ENCODE peak calls at places on chromosome 7, in seven cellular contexts. Y, Z, H, K, L, V and B are unnamed samples.

GRCh38 chr7:6709808-6710207 is 3.1 kb upstream of the ZNF12 start:
- DNase-seq in Y (no peak), Z (no peak), H (no peak), K (no peak), L (no peak), V (no peak), B (no peak)

GRCh38 chr7:148622887-148623585 is 32.5 kb downstream of the C7orf33 start:
- DNase-seq in Y (no peak), Z (no peak), H (no peak), K (no peak), L (no peak), V (no peak), B (no peak)

GRCh38 chr7:28755255-28755654 is 202.9 kb downstream of the TRIL start:
- DNase-seq in Y (no peak), Z (peak; percentile 63), H (no peak), K (no peak), L (no peak), V (no peak), B (no peak)

GRCh38 chr7:27804139-27804538 is 64.2 kb downstream of the TAX1BP1 start:
- DNase-seq in Y (no peak), Z (no peak), H (no peak), K (no peak), L (no peak), V (no peak), B (no peak)

GRCh38 chr7:130277763-130278643 is 11.3 kb downstream of the CPA2 start:
- DNase-seq in Y (no peak), Z (peak; percentile 69), H (peak; percentile 65), K (peak; percentile 58), L (peak; percentile 22), V (peak; percentile 63), B (peak; percentile 49)

GRCh38 chr7:4500812-4501211 is 181.3 kb upstream of the FOXK1 start:
- DNase-seq in Y (no peak), Z (no peak), H (no peak), K (no peak), L (no peak), V (no peak), B (no peak)

GRCh38 chr7:152335900-152336571 is 99.8 kb downstream of the KMT2C start:
- DNase-seq in Y (no peak), Z (no peak), H (no peak), K (no peak), L (no peak), V (no peak), B (no peak)

GRCh38 chr7:80634505-80634904 is 3.9 kb upstream of the CD36 start:
- DNase-seq in Y (no peak), Z (peak; percentile 93), H (no peak), K (peak; percentile 17), L (no peak), V (no peak), B (no peak)

GRCh38 chr7:102097601-102098161 is 189.0 kb upstream of the SH2B2 start:
- DNase-seq in Y (no peak), Z (peak; percentile 14), H (no peak), K (no peak), L (peak; percentile 45), V (no peak), B (no peak)

GRCh38 chr7:114426824-114427223 is 12.2 kb downstream of the FOXP2 start:
- DNase-seq in Y (no peak), Z (peak; percentile 36), H (no peak), K (peak; percentile 49), L (no peak), V (no peak), B (no peak)

GRCh38 chr7:24870766-24871165 is 109.2 kb downstream of the OSBPL3 start:
- DNase-seq in Y (no peak), Z (no peak), H (no peak), K (no peak), L (no peak), V (no peak), B (no peak)

GRCh38 chr7:107224858-107225257 is 56.1 kb downstream of the HBP1 start:
- DNase-seq in Y (no peak), Z (no peak), H (no peak), K (no peak), L (no peak), V (peak; percentile 41), B (no peak)

GRCh38 chr7:151451626-151452025 is 11.7 kb upstream of the CRYGN start:
- DNase-seq in Y (no peak), Z (no peak), H (peak; percentile 30), K (no peak), L (peak; percentile 5), V (peak; percentile 14), B (no peak)

GRCh38 chr7:33040803-33041516 is 21.6 kb downstream of the NT5C3A start:
- DNase-seq in Y (no peak), Z (peak; percentile 36), H (no peak), K (peak; percentile 13), L (peak; percentile 80), V (no peak), B (peak; percentile 66)

GRCh38 chr7:133936074-133936473 is 191.1 kb upstream of the LRGUK start:
- DNase-seq in Y (no peak), Z (peak; percentile 77), H (no peak), K (peak; percentile 20), L (no peak), V (no peak), B (no peak)

GRCh38 chr7:28065721-28066285 is 114.8 kb downstream of the JAZF1 start:
- DNase-seq in Y (no peak), Z (no peak), H (no peak), K (no peak), L (no peak), V (no peak), B (no peak)

GRCh38 chr7:114722562-114722961 is 199.3 kb upstream of the MDFIC start:
- DNase-seq in Y (no peak), Z (no peak), H (no peak), K (no peak), L (no peak), V (no peak), B (no peak)

GRCh38 chr7:141737118-141737835 is 881 bp upstream of the SSBP1 start:
- DNase-seq in Y (no peak), Z (no peak), H (no peak), K (peak; percentile 26), L (peak; percentile 44), V (peak; percentile 16), B (peak; percentile 30)

GRCh38 chr7:4606776-4607175 is 75.3 kb upstream of the FOXK1 start:
- DNase-seq in Y (no peak), Z (no peak), H (no peak), K (no peak), L (no peak), V (no peak), B (no peak)

GRCh38 chr7:16644624-16644986 is 949 bp downstream of the ANKMY2 start:
- DNase-seq in Y (peak; percentile 76), Z (peak; percentile 47), H (peak; percentile 67), K (no peak), L (peak; percentile 75), V (peak; percentile 46), B (peak; percentile 57)

GRCh38 chr7:107725138-107725740 is 18.7 kb upstream of the CBLL1 start:
- DNase-seq in Y (no peak), Z (peak; percentile 68), H (no peak), K (peak; percentile 77), L (peak; percentile 39), V (peak; percentile 61), B (peak; percentile 53)

GRCh38 chr7:34463830-34464229 is 194.2 kb upstream of the NPSR1 start:
- DNase-seq in Y (no peak), Z (no peak), H (no peak), K (no peak), L (no peak), V (no peak), B (no peak)

GRCh38 chr7:78066599-78066998 is 268.0 kb downstream of the PHTF2 start:
- DNase-seq in Y (no peak), Z (no peak), H (no peak), K (no peak), L (no peak), V (no peak), B (no peak)

DNA sequence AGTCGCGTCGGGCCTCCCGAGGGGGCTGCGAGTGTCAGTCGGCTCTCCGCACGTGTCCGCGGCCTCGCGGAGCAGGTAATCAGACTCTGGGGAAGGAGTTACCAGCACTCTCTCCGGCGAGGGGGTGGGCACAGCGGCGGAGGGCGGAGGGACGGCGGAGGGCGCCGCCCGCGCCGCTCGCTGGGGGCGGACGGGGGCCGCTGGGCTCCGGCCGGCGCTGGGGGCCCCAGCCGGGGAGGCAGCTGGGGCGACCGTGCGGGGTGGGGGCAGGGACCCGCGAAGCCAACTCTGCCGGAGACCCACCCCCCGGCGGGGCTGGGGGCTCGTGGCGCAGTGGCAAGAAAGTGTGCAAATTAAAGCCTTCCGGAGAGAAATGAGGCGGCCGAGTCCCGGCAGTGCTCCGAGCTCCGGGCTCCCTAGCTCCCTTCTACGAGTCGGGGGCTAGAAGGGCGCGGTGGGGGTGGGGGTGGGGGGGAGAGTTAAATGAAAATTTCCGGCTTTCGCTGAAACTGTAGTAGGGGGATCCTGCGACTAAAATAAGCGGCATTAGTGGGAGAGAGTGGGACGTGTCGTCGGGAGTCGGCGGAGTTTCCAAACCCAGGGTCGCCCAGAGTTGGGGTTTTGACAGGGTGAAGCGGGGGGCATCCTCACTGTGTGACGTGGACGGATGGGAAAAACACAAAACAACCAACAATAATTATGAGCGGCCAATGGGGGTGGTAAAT is at the start of gene CDK6:
- DNase-seq in Y (peak; percentile 84), Z (peak; percentile 70), H (peak; percentile 73), K (peak; percentile 66), L (peak; percentile 79), V (peak; percentile 43), B (peak; percentile 71)
- TF ChIP-seq POLR2A in Y (no peak), Z (peak; percentile 67), H (no peak), K (no peak), L (no peak), V (peak; percentile 22), B (no peak)

GRCh38 chr7:98970805-98971204 is 92.5 kb downstream of the TRRAP start:
- DNase-seq in Y (no peak), Z (no peak), H (no peak), K (no peak), L (no peak), V (no peak), B (no peak)
- H3K27ac ChIP-seq in Y (no peak overlapping the region), Z (no peak overlapping the region), H (no peak overlapping the region), K (no peak overlapping the region), L (no peak overlapping the region), V (no peak overlapping the region), B (no peak overlapping the region)

GRCh38 chr7:140696679-140697446 is at the start of gene NDUFB2:
- DNase-seq in Y (peak; percentile 84), Z (peak; percentile 76), H (no peak), K (peak; percentile 92), L (peak; percentile 81), V (peak; percentile 76), B (peak; percentile 62)
- TF ChIP-seq POLR2A in Y (no peak), Z (peak; percentile 81), H (peak; percentile 94), K (peak; percentile 73), L (peak; percentile 93), V (peak; percentile 94), B (no peak)

GRCh38 chr7:136698231-136698630 is 170.2 kb upstream of the CHRM2 start:
- DNase-seq in Y (no peak), Z (no peak), H (no peak), K (no peak), L (no peak), V (no peak), B (no peak)

GRCh38 chr7:136692221-136692620 is 176.2 kb upstream of the CHRM2 start:
- DNase-seq in Y (no peak), Z (no peak), H (no peak), K (no peak), L (no peak), V (no peak), B (no peak)

GRCh38 chr7:136688601-136689000 is 179.9 kb upstream of the CHRM2 start:
- DNase-seq in Y (no peak), Z (no peak), H (no peak), K (no peak), L (no peak), V (no peak), B (no peak)

GRCh38 chr7:136698977-136699376 is 169.5 kb upstream of the CHRM2 start:
- DNase-seq in Y (no peak), Z (no peak), H (no peak), K (no peak), L (no peak), V (no peak), B (no peak)

GRCh38 chr7:136693166-136694119 is 175.0 kb upstream of the CHRM2 start:
- DNase-seq in Y (no peak), Z (no peak), H (no peak), K (no peak), L (no peak), V (no peak), B (no peak)
- H3K27ac ChIP-seq in Y (no peak overlapping the region), Z (no peak overlapping the region), H (no peak overlapping the region), K (no peak overlapping the region), L (no peak overlapping the region), V (no peak overlapping the region), B (no peak overlapping the region)